ENCODE peak calls at places on chromosomes 7 and 10, in ten cellular contexts. P, C, E, O, W, M, V, D, G and A are unnamed samples.

GRCh38 chr10:44713307-44713706 is 197.8 kb upstream of the TMEM72 start:
- DNase-seq in P (no peak), C (no peak), E (no peak), O (no peak), W (no peak), M (no peak), V (no peak), D (no peak), G (no peak), A (no peak)

GRCh38 chr10:106836923-106837322 is 327.6 kb downstream of the SORCS1 start:
- DNase-seq in P (peak), C (no peak), E (no peak), O (no peak), W (peak), M (no peak), V (no peak), D (no peak), G (no peak), A (no peak)

GRCh38 chr10:112389147-112389822 is 15.4 kb downstream of the ACSL5 start:
- DNase-seq in P (peak), C (peak), E (no peak), O (no peak), W (peak), M (no peak), V (no peak), D (peak), G (no peak), A (peak)

GRCh38 chr10:46254467-46254866 is 32.3 kb upstream of the ANTXRL start:
- DNase-seq in P (no peak), C (no peak), E (no peak), O (no peak), W (no peak), M (no peak), V (no peak), D (no peak), G (no peak), A (no peak)

GRCh38 chr7:93147358-93147757 is 827 bp downstream of the SAMD9L start:
- DNase-seq in P (peak), C (peak), E (peak), O (peak), W (peak), M (no peak), V (peak), D (peak), G (no peak), A (peak)

GRCh38 chr10:98587156-98587555 is 140.4 kb upstream of the HPS1 start:
- DNase-seq in P (peak), C (no peak), E (no peak), O (no peak), W (peak), M (no peak), V (no peak), D (no peak), G (no peak), A (no peak)

GRCh38 chr7:44136731-44137130 is 4.4 kb downstream of the MYL7 start:
- DNase-seq in P (no peak), C (no peak), E (no peak), O (no peak), W (peak), M (no peak), V (no peak), D (no peak), G (no peak), A (no peak)

GRCh38 chr7:99372275-99373085 is 2.0 kb upstream of the ARPC1B start:
- DNase-seq in P (peak), C (no peak), E (no peak), O (peak), W (peak), M (peak), V (no peak), D (peak), G (no peak), A (no peak)

GRCh38 chr7:94145602-94146001 is 141.4 kb upstream of the BET1 start:
- DNase-seq in P (peak), C (peak), E (no peak), O (no peak), W (peak), M (no peak), V (no peak), D (no peak), G (no peak), A (peak)

GRCh38 chr7:138935438-138936079 is 45.6 kb downstream of the KIAA1549 start:
- DNase-seq in P (peak), C (peak), E (no peak), O (no peak), W (peak), M (no peak), V (no peak), D (peak), G (no peak), A (peak)

GRCh38 chr7:16889851-16890443 is 8.2 kb upstream of the AGR3 start:
- DNase-seq in P (no peak), C (no peak), E (no peak), O (no peak), W (no peak), M (no peak), V (no peak), D (no peak), G (no peak), A (no peak)
- H3K4me3 ChIP-seq in P (no peak), C (no peak), E (no peak), O (no peak), W (no peak), M (no peak), V (no peak), D (no peak), G (no peak), A (no peak)

GRCh38 chr10:119542357-119542989 is at the start of gene RGS10:
- DNase-seq in P (peak), C (peak), E (peak), O (peak), W (peak), M (peak), V (peak), D (peak), G (no peak), A (peak)

GRCh38 chr10:119541459-119542356 is 811 bp downstream of the RGS10 start:
- DNase-seq in P (peak), C (no peak), E (no peak), O (peak), W (peak), M (peak), V (no peak), D (no peak), G (no peak), A (peak)

GRCh38 chr10:119543814-119544642 is 1.5 kb upstream of the RGS10 start:
- DNase-seq in P (peak), C (no peak), E (no peak), O (no peak), W (peak), M (no peak), V (no peak), D (no peak), G (no peak), A (peak)

GRCh38 chr10:119545310-119545709 is 2.8 kb upstream of the RGS10 start:
- DNase-seq in P (no peak), C (no peak), E (no peak), O (no peak), W (no peak), M (no peak), V (no peak), D (no peak), G (no peak), A (no peak)

DNA sequence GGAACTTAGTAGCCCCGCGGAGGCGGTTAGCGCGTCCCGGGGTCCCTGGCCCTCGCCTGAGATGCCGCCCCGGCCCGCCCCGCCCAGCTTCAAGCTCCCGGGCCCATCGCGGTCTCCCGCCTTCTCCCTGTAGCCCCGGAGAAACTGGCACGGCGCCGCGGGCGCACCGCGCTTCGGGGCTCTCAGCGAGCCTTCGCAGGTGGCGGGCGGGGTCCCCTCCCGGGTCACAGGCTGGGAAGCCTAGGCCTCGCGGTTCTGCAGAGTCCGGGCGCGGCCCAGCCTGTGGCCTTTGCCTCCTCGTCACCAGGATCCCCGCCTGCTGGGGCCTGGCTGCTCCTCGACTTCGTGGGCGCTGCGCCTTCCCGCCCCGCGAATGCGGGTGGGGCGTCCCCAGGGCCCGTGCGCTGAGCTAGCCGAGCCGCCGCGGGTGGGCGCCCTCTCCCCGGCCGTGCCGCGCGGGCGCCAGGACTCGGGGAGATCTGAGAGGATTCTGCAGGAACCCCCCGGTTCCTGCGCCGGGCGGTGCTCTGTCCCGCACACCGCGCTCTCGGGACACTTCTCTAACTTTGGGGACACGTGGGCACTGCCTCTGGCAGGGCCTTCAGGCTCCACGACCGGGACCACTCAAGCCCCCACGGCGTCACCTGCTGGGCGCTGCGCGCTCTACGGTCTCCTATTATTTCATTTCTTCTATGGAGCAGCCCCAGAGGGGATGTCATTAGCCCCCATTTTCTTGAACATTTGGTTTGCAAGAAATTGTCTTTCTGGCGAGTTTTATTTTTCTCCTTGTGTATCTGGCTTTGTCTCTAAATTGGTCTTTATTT is 683 bp upstream of the RGS10 start:
- DNase-seq in P (peak), C (peak), E (peak), O (peak), W (peak), M (peak), V (peak), D (peak), G (no peak), A (peak)
- TF ChIP-seq CTCF in P (peak), C (peak), E (peak), O (peak), W (peak), M (no peak), V (peak), D (peak), G (peak), A (peak)

GRCh38 chr7:7157177-7157886 is 25.0 kb upstream of the C1GALT1 start:
- DNase-seq in P (peak), C (no peak), E (no peak), O (no peak), W (peak), M (no peak), V (no peak), D (peak), G (no peak), A (peak)
- H3K4me3 ChIP-seq in P (peak), C (no peak), E (no peak), O (no peak), W (peak), M (no peak), V (no peak), D (peak), G (no peak), A (peak)

GRCh38 chr10:75597691-75598455 is 166.4 kb downstream of the LRMDA start:
- DNase-seq in P (no peak), C (no peak), E (no peak), O (no peak), W (no peak), M (no peak), V (no peak), D (no peak), G (no peak), A (no peak)
- TF ChIP-seq CTCF in P (no peak), C (no peak), E (no peak), O (no peak), W (no peak), M (no peak), V (no peak), D (no peak), G (no peak), A (no peak)

GRCh38 chr10:81036257-81036656 is 498.6 kb downstream of the SH2D4B start:
- DNase-seq in P (no peak), C (no peak), E (no peak), O (no peak), W (no peak), M (no peak), V (no peak), D (no peak), G (no peak), A (no peak)

GRCh38 chr10:81042647-81043046 is 504.9 kb downstream of the SH2D4B start:
- DNase-seq in P (no peak), C (no peak), E (no peak), O (no peak), W (no peak), M (no peak), V (no peak), D (no peak), G (no peak), A (no peak)

GRCh38 chr10:81040031-81040430 is 502.3 kb downstream of the SH2D4B start:
- DNase-seq in P (no peak), C (no peak), E (no peak), O (no peak), W (no peak), M (no peak), V (no peak), D (no peak), G (no peak), A (no peak)

DNA sequence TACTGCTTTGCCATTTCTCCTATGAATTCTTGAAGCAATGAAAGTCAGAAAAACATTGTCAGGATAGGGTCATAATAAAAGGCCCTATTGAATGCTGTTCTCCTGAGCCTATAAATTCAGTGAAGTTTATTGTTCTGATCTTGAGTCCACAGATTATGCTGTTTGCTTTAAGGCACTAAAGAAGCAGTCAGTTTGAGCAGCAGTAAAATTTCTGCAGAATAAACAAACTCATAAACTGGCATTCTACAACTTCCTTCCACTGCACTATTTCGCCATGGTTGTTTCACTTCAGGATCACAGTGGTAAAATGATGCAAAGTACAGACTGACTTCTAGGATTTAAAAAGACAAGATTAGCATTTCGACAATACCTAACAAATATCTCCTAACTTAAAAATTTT is 503.2 kb downstream of the SH2D4B start:
- DNase-seq in P (no peak), C (no peak), E (no peak), O (no peak), W (no peak), M (no peak), V (peak), D (no peak), G (no peak), A (no peak)
- H3K4me3 ChIP-seq in P (no peak), C (no peak), E (no peak), O (no peak), W (no peak), M (no peak), V (no peak), D (no peak), G (no peak), A (no peak)

GRCh38 chr7:47720907-47721244 is 139.0 kb upstream of the TNS3 start:
- DNase-seq in P (no peak), C (no peak), E (no peak), O (no peak), W (no peak), M (no peak), V (no peak), D (no peak), G (no peak), A (no peak)

GRCh38 chr7:47722126-47722525 is 140.2 kb upstream of the TNS3 start:
- DNase-seq in P (no peak), C (no peak), E (no peak), O (no peak), W (no peak), M (no peak), V (no peak), D (no peak), G (no peak), A (no peak)

GRCh38 chr7:47720141-47720906 is 138.4 kb upstream of the TNS3 start:
- DNase-seq in P (peak), C (no peak), E (no peak), O (no peak), W (peak), M (peak), V (no peak), D (peak), G (no peak), A (peak)

GRCh38 chr7:47719675-47720074 is 137.8 kb upstream of the TNS3 start:
- DNase-seq in P (no peak), C (no peak), E (no peak), O (no peak), W (no peak), M (no peak), V (no peak), D (no peak), G (no peak), A (no peak)

GRCh38 chr7:47721670-47722069 is 139.8 kb upstream of the TNS3 start:
- DNase-seq in P (no peak), C (no peak), E (no peak), O (no peak), W (no peak), M (no peak), V (no peak), D (no peak), G (no peak), A (no peak)
- TF ChIP-seq CTCF in P (no peak), C (no peak), E (no peak), O (no peak), W (no peak), M (no peak), V (no peak), D (no peak), G (no peak), A (no peak)

GRCh38 chr10:132162021-132162531 is 24.7 kb upstream of the DPYSL4 start:
- DNase-seq in P (no peak), C (no peak), E (no peak), O (peak), W (no peak), M (no peak), V (no peak), D (no peak), G (no peak), A (no peak)
- H3K4me3 ChIP-seq in P (no peak), C (no peak), E (no peak), O (no peak), W (no peak), M (no peak), V (no peak), D (no peak), G (no peak), A (no peak)

DNA sequence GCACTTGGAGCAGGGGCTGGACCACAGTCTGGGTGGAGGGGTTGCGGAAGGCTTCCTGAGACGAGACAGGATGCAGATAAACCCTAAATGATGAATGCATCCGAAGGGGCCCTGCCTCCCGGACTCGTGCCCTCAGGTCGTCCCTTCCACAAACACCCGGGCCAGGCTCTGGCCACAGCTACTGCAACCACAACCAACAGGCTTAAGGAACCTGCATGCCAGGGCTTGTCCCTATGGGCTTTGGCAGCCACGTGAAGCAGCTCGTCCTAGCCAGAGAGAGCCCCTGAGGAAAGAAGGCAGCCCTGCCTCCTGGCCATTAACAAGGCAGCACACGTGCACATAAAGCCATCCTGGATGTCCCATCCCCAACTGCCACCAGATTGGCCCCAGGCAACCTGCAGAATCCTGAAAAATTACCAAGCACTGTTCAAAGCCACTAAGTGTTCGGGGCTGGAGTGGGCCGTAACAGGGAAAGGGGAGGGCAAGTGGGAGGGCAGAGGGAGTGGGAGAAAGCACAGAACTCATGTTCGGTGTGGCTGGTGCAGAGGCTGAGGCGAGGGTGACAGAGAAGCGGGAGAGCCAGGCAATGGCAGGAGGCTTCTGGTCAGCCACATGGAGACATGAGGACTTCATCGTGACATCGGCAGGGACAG is 62.7 kb downstream of the MAD1L1 start:
- DNase-seq in P (no peak), C (no peak), E (no peak), O (no peak), W (no peak), M (no peak), V (peak), D (no peak), G (no peak), A (no peak)
- TF ChIP-seq CTCF in P (no peak), C (no peak), E (no peak), O (no peak), W (no peak), M (no peak), V (no peak), D (no peak), G (no peak), A (no peak)

DNA sequence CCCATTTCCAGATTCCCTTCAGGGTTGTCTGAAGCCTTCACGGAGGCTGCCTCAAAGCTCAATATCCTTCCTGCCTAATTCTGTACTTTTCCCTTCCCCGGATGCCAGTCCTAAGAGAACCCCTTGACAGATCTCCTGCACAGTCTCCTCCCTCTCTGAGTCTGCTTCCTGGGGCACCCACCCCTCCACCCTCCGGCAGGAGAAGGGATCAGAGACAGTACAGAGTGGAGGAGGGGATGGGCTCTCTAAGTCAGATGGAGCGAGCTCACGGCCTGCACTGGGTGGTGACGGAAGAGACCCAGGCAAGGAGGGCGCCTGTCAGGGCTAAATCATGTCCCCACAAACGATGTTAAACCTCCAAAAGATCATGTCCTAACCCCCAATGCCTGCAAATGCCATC is 48.0 kb upstream of the CARD11 start:
- DNase-seq in P (no peak), C (no peak), E (no peak), O (no peak), W (no peak), M (no peak), V (no peak), D (no peak), G (no peak), A (no peak)
- H3K4me3 ChIP-seq in P (no peak), C (no peak), E (no peak), O (no peak), W (no peak), M (no peak), V (no peak), D (no peak), G (no peak), A (no peak)